ENCODE peak calls at places on chromosomes 11 and 22, in seven cellular contexts. B is sigmoid colon, P is glutamatergic neuron, N is GM23338, M is cardiac muscle cell, H is GM13977, J is GM20000. Q is an unnamed sample.

GRCh38 chr11:26079966-26080365 is 252.0 kb upstream of the ANO3 start:
- DNase-seq in M (no peak), J (no peak), H (no peak), N (no peak), B (no peak), P (no peak), Q (no peak)

GRCh38 chr22:27825174-27825573 is 23.6 kb upstream of the MN1 start:
- DNase-seq in H (no peak), P (no peak), J (no peak), N (peak), M (no peak), B (no peak), Q (peak)

GRCh38 chr22:40463017-40463631 is 92.7 kb downstream of the SGSM3 start:
- DNase-seq in H (peak), J (peak), M (no peak), N (no peak), P (no peak), B (no peak), Q (peak)

GRCh38 chr22:38353701-38354100 is 36.5 kb upstream of the CSNK1E start:
- DNase-seq in P (no peak), H (peak), J (no peak), N (peak), M (peak), B (peak), Q (no peak)

GRCh38 chr11:66293352-66293751 is 1.7 kb downstream of the TMEM151A start:
- DNase-seq in M (no peak), B (no peak), H (no peak), J (no peak), N (no peak), P (no peak), Q (no peak)

GRCh38 chr11:16933756-16934603 is 80.2 kb downstream of the PLEKHA7 start:
- DNase-seq in M (peak), B (no peak), H (no peak), J (no peak), N (no peak), P (no peak), Q (no peak)

GRCh38 chr11:69947772-69948255 is 128.6 kb upstream of the FGF3 start:
- DNase-seq in H (no peak), P (no peak), J (no peak), M (no peak), N (no peak), B (no peak), Q (no peak)

GRCh38 chr22:50490531-50491308 is 4.1 kb downstream of the MIOX start:
- DNase-seq in P (no peak), N (no peak), B (no peak), H (no peak), J (peak), M (no peak), Q (peak)

GRCh38 chr11:67504023-67504949 is 877 bp downstream of the PITPNM1 start:
- DNase-seq in B (no peak), P (peak), J (peak), M (peak), N (peak), H (peak), Q (peak)

GRCh38 chr11:21144556-21144955 is 475.2 kb downstream of the NELL1 start:
- DNase-seq in N (no peak), P (no peak), M (peak), J (no peak), H (no peak), B (no peak), Q (no peak)

GRCh38 chr11:21137813-21138212 is 468.4 kb downstream of the NELL1 start:
- DNase-seq in H (no peak), B (no peak), N (no peak), P (no peak), J (no peak), M (no peak), Q (no peak)

GRCh38 chr11:21142007-21142406 is 472.6 kb downstream of the NELL1 start:
- DNase-seq in H (no peak), N (peak), B (no peak), J (no peak), P (no peak), M (peak), Q (peak)
- TF ChIP-seq CTCF in H (peak), N (peak), B (no peak), J (no peak), P (peak), M (no peak), Q (no peak)

GRCh38 chr11:11400635-11401232 is 47.7 kb upstream of the CSNK2A3 start:
- DNase-seq in M (no peak), H (peak), B (no peak), N (peak), J (peak), P (peak), Q (peak)
- TF ChIP-seq CTCF in M (peak), H (peak), B (no peak), N (peak), J (no peak), P (peak), Q (peak)

GRCh38 chr22:23233084-23233501 is 52.8 kb downstream of the BCR start:
- DNase-seq in B (no peak), J (no peak), N (peak), P (peak), H (no peak), M (no peak), Q (no peak)
- TF ChIP-seq CTCF in B (no peak), J (no peak), N (no peak), P (no peak), H (no peak), M (peak), Q (no peak)

DNA sequence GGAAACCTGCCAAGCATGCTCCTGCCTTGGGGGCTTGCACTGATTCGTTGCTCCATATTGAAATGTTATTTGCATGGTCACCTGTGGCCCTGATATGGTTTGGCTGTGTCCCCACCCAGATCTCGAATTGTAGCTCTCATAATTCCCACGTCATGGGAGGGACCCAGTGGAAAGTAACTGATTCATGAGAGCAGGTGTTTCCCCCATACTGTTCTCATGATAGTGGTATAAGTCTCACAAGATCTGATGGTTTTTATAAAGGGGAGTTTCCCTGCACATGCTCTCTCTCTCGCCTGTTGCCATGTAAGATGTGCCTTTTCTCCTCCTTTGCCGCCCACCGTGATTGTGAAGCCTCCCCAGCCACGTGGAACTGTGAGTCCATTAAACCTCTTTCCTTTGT is 402.4 kb downstream of the ETS1 start:
- DNase-seq in J (no peak), P (no peak), B (no peak), M (no peak), H (no peak), N (no peak), Q (no peak)
- TF ChIP-seq CTCF in J (no peak), P (no peak), B (no peak), M (no peak), H (no peak), N (no peak), Q (no peak)

GRCh38 chr11:60906132-60906972 is at the start of gene PRPF19:
- DNase-seq in N (peak), P (peak), J (peak), H (peak), M (peak), B (peak), Q (peak)
- TF ChIP-seq CTCF in N (no peak), P (no peak), J (no peak), H (no peak), M (no peak), B (no peak), Q (no peak)

DNA sequence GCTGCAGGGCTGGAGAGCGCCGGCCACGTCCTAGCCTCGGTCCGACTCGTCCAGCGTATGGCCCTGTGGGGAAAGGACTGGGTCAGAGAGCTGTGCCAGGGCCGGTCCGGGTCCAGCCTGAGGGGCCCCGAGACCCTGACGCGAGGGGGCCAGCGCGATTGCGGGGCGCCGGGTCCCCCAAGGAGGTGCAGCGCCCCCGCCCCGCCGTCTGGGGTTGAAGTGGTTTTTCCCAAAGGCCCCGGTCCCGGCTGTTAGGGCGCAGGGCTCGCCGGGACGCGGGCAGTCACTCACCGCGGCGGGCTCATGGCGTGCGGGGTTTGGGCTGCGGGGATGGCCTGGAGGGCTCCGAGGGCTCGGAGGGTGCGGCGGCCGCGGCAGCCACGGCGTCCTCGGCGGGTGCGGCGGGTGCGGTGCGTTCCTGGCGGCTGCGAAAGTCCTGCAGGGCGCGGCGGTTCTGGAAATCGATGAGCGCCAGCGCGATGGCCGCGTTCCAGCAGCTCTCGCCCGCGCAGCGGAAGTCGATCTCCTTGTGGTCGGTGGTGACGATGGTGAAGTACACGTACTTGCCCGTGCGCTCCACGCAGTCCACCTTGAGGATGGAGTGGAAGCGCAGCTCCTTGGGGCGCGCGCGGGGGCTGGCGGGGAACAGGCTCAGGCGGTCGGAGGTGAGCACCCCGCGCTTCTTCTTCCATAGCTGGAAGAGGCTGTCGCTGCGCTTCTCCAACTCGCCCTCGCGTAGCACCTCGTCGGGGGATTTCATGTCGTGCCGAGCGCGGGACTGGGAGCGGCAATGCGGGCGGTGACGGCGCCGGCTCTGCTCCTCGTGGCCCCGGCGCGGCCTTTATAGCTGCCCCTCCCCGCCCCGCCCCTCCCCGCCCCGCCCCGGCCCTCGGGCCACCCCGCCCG is at the start of gene PHLDA2:
- DNase-seq in N (peak), P (peak), B (peak), H (peak), M (peak), J (peak), Q (peak)
- TF ChIP-seq CTCF in N (peak), P (no peak), B (no peak), H (no peak), M (no peak), J (no peak), Q (no peak)

DNA sequence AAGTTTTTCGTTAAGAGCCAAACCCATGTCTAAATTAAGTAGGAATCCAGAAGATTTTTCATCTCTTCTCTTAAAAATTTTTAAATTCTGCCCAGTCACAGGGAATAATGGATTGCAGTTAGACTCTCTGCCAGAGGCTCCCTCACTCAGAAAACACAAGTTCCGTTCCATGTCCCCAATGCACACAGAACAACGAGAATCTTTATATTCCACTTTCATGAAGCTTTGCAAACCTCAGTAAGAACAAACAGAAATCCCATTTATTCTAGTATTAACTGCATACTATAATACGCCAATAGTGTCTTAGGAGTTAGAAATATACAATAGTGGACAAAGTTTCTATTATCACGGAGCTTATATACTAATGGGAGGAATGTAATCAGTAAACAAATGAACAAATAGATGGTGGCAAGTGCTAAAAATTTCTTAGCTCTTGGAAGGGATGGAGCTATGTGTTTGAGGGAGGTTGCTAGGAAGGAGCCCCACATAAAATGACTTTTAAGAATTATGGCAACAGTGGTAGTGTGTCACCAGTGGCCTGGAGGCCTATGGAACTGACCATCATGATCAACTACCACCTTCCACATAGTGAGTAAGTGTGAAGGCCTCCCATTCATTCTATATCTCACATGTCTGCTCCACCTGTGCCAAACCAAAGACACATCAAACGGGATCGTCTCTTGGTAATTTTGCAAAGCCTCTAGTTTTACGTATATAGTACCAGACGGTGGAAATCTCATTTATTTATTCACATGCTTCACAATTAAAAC is 24.9 kb downstream of the PICALM start:
- DNase-seq in P (no peak), J (no peak), B (no peak), N (no peak), M (no peak), H (no peak), Q (no peak)
- TF ChIP-seq CTCF in P (no peak), J (no peak), B (no peak), N (no peak), M (no peak), H (no peak), Q (no peak)